ENCODE peak calls at places on chromosomes 3 and 15, in seven cellular contexts. One of them, this sample, is unnamed.

GRCh38 chr3:143847787-143848631 is at the start of gene SLC9A9:
- DNase-seq in GM03348: peak
- DNase-seq in activated CD8-positive, alpha-beta memory T cell treated with anti-CD3 and anti-CD28 coated beads for 1 hour: peak
- DNase-seq in GM04504: peak
- DNase-seq in GM10248: peak
- DNase-seq in activated T-cell treated with anti-CD3 and anti-CD28 coated beads for 1 hour: peak
- DNase-seq in endothelial cell: peak
- DNase-seq in this sample: peak

GRCh38 chr15:80404719-80405553 is 754 bp downstream of the ARNT2 start:
- DNase-seq in GM03348: no peak
- DNase-seq in activated CD8-positive, alpha-beta memory T cell treated with anti-CD3 and anti-CD28 coated beads for 1 hour: no peak
- DNase-seq in GM04504: no peak
- DNase-seq in GM10248: peak
- DNase-seq in activated T-cell treated with anti-CD3 and anti-CD28 coated beads for 1 hour: no peak
- DNase-seq in endothelial cell: peak
- DNase-seq in this sample: no peak

GRCh38 chr15:69300129-69300588 is 1.4 kb downstream of the PAQR5 start:
- DNase-seq in GM03348: no peak
- DNase-seq in activated CD8-positive, alpha-beta memory T cell treated with anti-CD3 and anti-CD28 coated beads for 1 hour: no peak
- DNase-seq in GM04504: no peak
- DNase-seq in GM10248: no peak
- DNase-seq in activated T-cell treated with anti-CD3 and anti-CD28 coated beads for 1 hour: no peak
- DNase-seq in endothelial cell: no peak
- DNase-seq in this sample: no peak

GRCh38 chr3:121660356-121661171 is at the start of gene HCLS1:
- DNase-seq in GM03348: no peak
- DNase-seq in activated CD8-positive, alpha-beta memory T cell treated with anti-CD3 and anti-CD28 coated beads for 1 hour: peak
- DNase-seq in GM04504: no peak
- DNase-seq in GM10248: peak
- DNase-seq in activated T-cell treated with anti-CD3 and anti-CD28 coated beads for 1 hour: peak
- DNase-seq in endothelial cell: peak
- DNase-seq in this sample: peak

GRCh38 chr3:71438904-71439303 is 144.6 kb downstream of the FOXP1 start:
- DNase-seq in GM03348: no peak
- DNase-seq in activated CD8-positive, alpha-beta memory T cell treated with anti-CD3 and anti-CD28 coated beads for 1 hour: no peak
- DNase-seq in GM04504: no peak
- DNase-seq in GM10248: no peak
- DNase-seq in activated T-cell treated with anti-CD3 and anti-CD28 coated beads for 1 hour: no peak
- DNase-seq in endothelial cell: no peak
- DNase-seq in this sample: no peak

GRCh38 chr3:100335137-100335833 is 728 bp downstream of the NIT2 start:
- DNase-seq in GM03348: peak
- DNase-seq in activated CD8-positive, alpha-beta memory T cell treated with anti-CD3 and anti-CD28 coated beads for 1 hour: no peak
- DNase-seq in GM04504: no peak
- DNase-seq in GM10248: peak
- DNase-seq in activated T-cell treated with anti-CD3 and anti-CD28 coated beads for 1 hour: no peak
- DNase-seq in endothelial cell: peak
- DNase-seq in this sample: no peak

GRCh38 chr3:71910107-71910506 is 125.2 kb upstream of the PROK2 start:
- DNase-seq in GM03348: no peak
- DNase-seq in activated CD8-positive, alpha-beta memory T cell treated with anti-CD3 and anti-CD28 coated beads for 1 hour: no peak
- DNase-seq in GM04504: no peak
- DNase-seq in GM10248: no peak
- DNase-seq in activated T-cell treated with anti-CD3 and anti-CD28 coated beads for 1 hour: no peak
- DNase-seq in endothelial cell: no peak
- DNase-seq in this sample: no peak

GRCh38 chr3:149009732-149010131 is 18.4 kb downstream of the GYG1 start:
- DNase-seq in GM03348: no peak
- DNase-seq in activated CD8-positive, alpha-beta memory T cell treated with anti-CD3 and anti-CD28 coated beads for 1 hour: peak
- DNase-seq in GM04504: no peak
- DNase-seq in GM10248: no peak
- DNase-seq in activated T-cell treated with anti-CD3 and anti-CD28 coated beads for 1 hour: no peak
- DNase-seq in endothelial cell: no peak
- DNase-seq in this sample: no peak

GRCh38 chr3:100316656-100317069 is 17.9 kb upstream of the NIT2 start:
- DNase-seq in GM03348: peak
- DNase-seq in activated CD8-positive, alpha-beta memory T cell treated with anti-CD3 and anti-CD28 coated beads for 1 hour: no peak
- DNase-seq in GM04504: peak
- DNase-seq in GM10248: peak
- DNase-seq in activated T-cell treated with anti-CD3 and anti-CD28 coated beads for 1 hour: no peak
- DNase-seq in endothelial cell: peak
- DNase-seq in this sample: peak

GRCh38 chr3:156677120-156677479 is 2.7 kb downstream of the TIPARP start:
- DNase-seq in GM03348: no peak
- DNase-seq in activated CD8-positive, alpha-beta memory T cell treated with anti-CD3 and anti-CD28 coated beads for 1 hour: no peak
- DNase-seq in GM04504: no peak
- DNase-seq in GM10248: no peak
- DNase-seq in activated T-cell treated with anti-CD3 and anti-CD28 coated beads for 1 hour: no peak
- DNase-seq in endothelial cell: no peak
- DNase-seq in this sample: no peak

GRCh38 chr3:141452045-141452444 is 34.8 kb upstream of the RASA2 start:
- DNase-seq in GM03348: peak
- DNase-seq in activated CD8-positive, alpha-beta memory T cell treated with anti-CD3 and anti-CD28 coated beads for 1 hour: no peak
- DNase-seq in GM04504: no peak
- DNase-seq in GM10248: peak
- DNase-seq in activated T-cell treated with anti-CD3 and anti-CD28 coated beads for 1 hour: no peak
- DNase-seq in endothelial cell: peak
- DNase-seq in this sample: peak

GRCh38 chr3:17258823-17259436 is 374.2 kb downstream of the PLCL2 start:
- DNase-seq in GM03348: peak
- DNase-seq in activated CD8-positive, alpha-beta memory T cell treated with anti-CD3 and anti-CD28 coated beads for 1 hour: no peak
- DNase-seq in GM04504: peak
- DNase-seq in GM10248: peak
- DNase-seq in activated T-cell treated with anti-CD3 and anti-CD28 coated beads for 1 hour: no peak
- DNase-seq in endothelial cell: peak
- DNase-seq in this sample: no peak

GRCh38 chr3:146163584-146163983 is 2.6 kb upstream of the PLOD2 start:
- DNase-seq in GM03348: peak
- DNase-seq in activated CD8-positive, alpha-beta memory T cell treated with anti-CD3 and anti-CD28 coated beads for 1 hour: no peak
- DNase-seq in GM04504: peak
- DNase-seq in GM10248: no peak
- DNase-seq in activated T-cell treated with anti-CD3 and anti-CD28 coated beads for 1 hour: no peak
- DNase-seq in endothelial cell: no peak
- DNase-seq in this sample: no peak